ENCODE peak calls at places on chromosome X, in seven cellular contexts. One of them, this sample, is unnamed. For H3K4me1, the result is how much of the 10 kb centered on the place peaks cover.

GRCh38 chrX:53684415-53685192 is 1.9 kb downstream of the HUWE1 start:
- DNase-seq in Peyer's patch: no peak
- DNase-seq in uterus: no peak
- DNase-seq in right cardiac atrium: no peak
- DNase-seq in HCT116: no peak
- DNase-seq in aorta: peak
- DNase-seq in pancreas: no peak
- DNase-seq in this sample: no peak

GRCh38 chrX:13598877-13599276 is 29.5 kb downstream of the EGFL6 start:
- DNase-seq in Peyer's patch: no peak
- DNase-seq in uterus: no peak
- DNase-seq in right cardiac atrium: no peak
- DNase-seq in HCT116: no peak
- DNase-seq in aorta: no peak
- DNase-seq in pancreas: no peak
- DNase-seq in this sample: no peak

GRCh38 chrX:136162827-136163427 is 15.6 kb downstream of the FHL1 start:
- DNase-seq in Peyer's patch: no peak
- DNase-seq in uterus: peak
- DNase-seq in right cardiac atrium: peak
- DNase-seq in HCT116: peak
- DNase-seq in aorta: peak
- DNase-seq in pancreas: no peak
- DNase-seq in this sample: peak

GRCh38 chrX:129773649-129774458 is 5.9 kb upstream of the SASH3 start:
- DNase-seq in Peyer's patch: no peak
- DNase-seq in uterus: no peak
- DNase-seq in right cardiac atrium: no peak
- DNase-seq in HCT116: no peak
- DNase-seq in aorta: no peak
- DNase-seq in pancreas: no peak
- DNase-seq in this sample: peak

GRCh38 chrX:127708155-127708554 is 344.0 kb downstream of the ACTRT1 start:
- DNase-seq in Peyer's patch: no peak
- DNase-seq in uterus: no peak
- DNase-seq in right cardiac atrium: no peak
- DNase-seq in HCT116: no peak
- DNase-seq in aorta: no peak
- DNase-seq in pancreas: no peak
- DNase-seq in this sample: no peak

GRCh38 chrX:110954428-110954827 is 141.6 kb upstream of the PAK3 start:
- DNase-seq in Peyer's patch: no peak
- DNase-seq in uterus: no peak
- DNase-seq in right cardiac atrium: no peak
- DNase-seq in HCT116: no peak
- DNase-seq in aorta: no peak
- DNase-seq in pancreas: no peak
- DNase-seq in this sample: no peak

GRCh38 chrX:50905334-50905733 is 5.2 kb upstream of the BMP15 start:
- DNase-seq in Peyer's patch: no peak
- DNase-seq in uterus: no peak
- DNase-seq in right cardiac atrium: no peak
- DNase-seq in HCT116: no peak
- DNase-seq in aorta: no peak
- DNase-seq in pancreas: no peak
- DNase-seq in this sample: no peak

GRCh38 chrX:65407157-65407626 is 127.4 kb downstream of the LAS1L start:
- DNase-seq in Peyer's patch: no peak
- DNase-seq in uterus: no peak
- DNase-seq in right cardiac atrium: no peak
- DNase-seq in HCT116: no peak
- DNase-seq in aorta: no peak
- DNase-seq in pancreas: no peak
- DNase-seq in this sample: no peak

GRCh38 chrX:70908541-70908940 is at the start of gene TEX11:
- DNase-seq in Peyer's patch: no peak
- DNase-seq in uterus: no peak
- DNase-seq in right cardiac atrium: no peak
- DNase-seq in HCT116: no peak
- DNase-seq in aorta: no peak
- DNase-seq in pancreas: no peak
- DNase-seq in this sample: no peak

GRCh38 chrX:140733766-140734342 is 24.3 kb downstream of the LINC00632 start:
- DNase-seq in Peyer's patch: no peak
- DNase-seq in uterus: no peak
- DNase-seq in right cardiac atrium: no peak
- DNase-seq in HCT116: no peak
- DNase-seq in aorta: no peak
- DNase-seq in pancreas: peak
- DNase-seq in this sample: no peak

GRCh38 chrX:21946925-21947641 is 6.6 kb downstream of the SMS start:
- DNase-seq in Peyer's patch: no peak
- DNase-seq in uterus: no peak
- DNase-seq in right cardiac atrium: no peak
- DNase-seq in HCT116: no peak
- DNase-seq in aorta: no peak
- DNase-seq in pancreas: no peak
- DNase-seq in this sample: no peak

GRCh38 chrX:134144231-134144630 is 92.8 kb upstream of the CCDC160 start:
- DNase-seq in Peyer's patch: no peak
- DNase-seq in uterus: no peak
- DNase-seq in right cardiac atrium: no peak
- DNase-seq in HCT116: peak
- DNase-seq in aorta: no peak
- DNase-seq in pancreas: no peak
- DNase-seq in this sample: no peak

GRCh38 chrX:136674270-136674986 is 26.5 kb downstream of the CD40LG start:
- DNase-seq in Peyer's patch: no peak
- DNase-seq in uterus: no peak
- DNase-seq in right cardiac atrium: no peak
- DNase-seq in HCT116: no peak
- DNase-seq in aorta: no peak
- DNase-seq in pancreas: no peak
- DNase-seq in this sample: peak

GRCh38 chrX:13179100-13179499 is 134.7 kb upstream of the FAM9C start:
- DNase-seq in Peyer's patch: no peak
- DNase-seq in uterus: no peak
- DNase-seq in right cardiac atrium: no peak
- DNase-seq in HCT116: no peak
- DNase-seq in aorta: no peak
- DNase-seq in pancreas: no peak
- DNase-seq in this sample: no peak

GRCh38 chrX:123475068-123475724 is 257.7 kb downstream of the THOC2 start:
- DNase-seq in Peyer's patch: no peak
- DNase-seq in uterus: no peak
- DNase-seq in right cardiac atrium: no peak
- DNase-seq in HCT116: no peak
- DNase-seq in aorta: no peak
- DNase-seq in pancreas: no peak
- DNase-seq in this sample: no peak

DNA sequence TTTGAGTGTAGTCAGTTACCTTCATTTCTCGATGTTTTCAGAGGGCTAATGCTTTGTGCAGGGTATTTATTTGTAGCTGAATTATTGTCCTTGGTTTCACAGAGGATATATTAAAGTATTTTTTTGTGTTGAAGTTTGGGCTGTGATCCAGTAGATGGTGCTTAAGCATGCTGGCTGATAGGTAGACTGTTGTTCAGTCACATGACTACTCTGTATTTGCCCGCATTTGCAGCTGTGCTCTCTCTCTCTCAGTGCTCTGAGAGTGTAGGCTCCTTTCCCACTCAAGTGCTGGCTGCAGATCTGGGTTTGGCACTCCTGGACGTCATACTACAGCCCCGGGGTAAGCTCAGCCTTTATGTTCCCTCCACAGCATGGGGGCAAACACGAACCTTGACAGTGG is 21.7 kb downstream of the RAB40AL start:
- DNase-seq in Peyer's patch: no peak
- DNase-seq in uterus: no peak
- DNase-seq in right cardiac atrium: no peak
- DNase-seq in HCT116: no peak
- DNase-seq in aorta: no peak
- DNase-seq in pancreas: peak
- DNase-seq in this sample: no peak
- H3K27ac ChIP-seq in Peyer's patch: no peak
- H3K27ac ChIP-seq in uterus: no peak
- H3K27ac ChIP-seq in right cardiac atrium: no peak
- H3K27ac ChIP-seq in HCT116: no peak
- H3K27ac ChIP-seq in aorta: no peak
- H3K27ac ChIP-seq in pancreas: no peak
- H3K27ac ChIP-seq in this sample: no peak

GRCh38 chrX:37753384-37753783 is 26.5 kb upstream of the CYBB start:
- DNase-seq in Peyer's patch: no peak
- DNase-seq in uterus: no peak
- DNase-seq in right cardiac atrium: no peak
- DNase-seq in HCT116: no peak
- DNase-seq in aorta: no peak
- DNase-seq in pancreas: no peak
- DNase-seq in this sample: no peak

GRCh38 chrX:37759878-37760418 is 19.9 kb upstream of the CYBB start:
- DNase-seq in Peyer's patch: no peak
- DNase-seq in uterus: no peak
- DNase-seq in right cardiac atrium: no peak
- DNase-seq in HCT116: no peak
- DNase-seq in aorta: no peak
- DNase-seq in pancreas: no peak
- DNase-seq in this sample: no peak

GRCh38 chrX:37754518-37754917 is 25.3 kb upstream of the CYBB start:
- DNase-seq in Peyer's patch: no peak
- DNase-seq in uterus: no peak
- DNase-seq in right cardiac atrium: no peak
- DNase-seq in HCT116: no peak
- DNase-seq in aorta: no peak
- DNase-seq in pancreas: no peak
- DNase-seq in this sample: no peak

GRCh38 chrX:37755073-37755472 is 24.8 kb upstream of the CYBB start:
- DNase-seq in Peyer's patch: peak
- DNase-seq in uterus: no peak
- DNase-seq in right cardiac atrium: no peak
- DNase-seq in HCT116: no peak
- DNase-seq in aorta: no peak
- DNase-seq in pancreas: no peak
- DNase-seq in this sample: no peak

GRCh38 chrX:37757082-37757481 is 22.8 kb upstream of the CYBB start:
- DNase-seq in Peyer's patch: no peak
- DNase-seq in uterus: no peak
- DNase-seq in right cardiac atrium: no peak
- DNase-seq in HCT116: no peak
- DNase-seq in aorta: no peak
- DNase-seq in pancreas: no peak
- DNase-seq in this sample: no peak
- H3K4me1 ChIP-seq in Peyer's patch: under half
- H3K4me1 ChIP-seq in uterus: under half
- H3K4me1 ChIP-seq in right cardiac atrium: under half
- H3K4me1 ChIP-seq in HCT116: under half
- H3K4me1 ChIP-seq in aorta: under half
- H3K4me1 ChIP-seq in pancreas: under half
- H3K4me1 ChIP-seq in this sample: under half

GRCh38 chrX:47316276-47317025 is 53.9 kb upstream of the ZNF157 start:
- DNase-seq in Peyer's patch: no peak
- DNase-seq in uterus: no peak
- DNase-seq in right cardiac atrium: no peak
- DNase-seq in HCT116: no peak
- DNase-seq in aorta: no peak
- DNase-seq in pancreas: no peak
- DNase-seq in this sample: no peak
- H3K27ac ChIP-seq in Peyer's patch: no peak
- H3K27ac ChIP-seq in uterus: no peak
- H3K27ac ChIP-seq in right cardiac atrium: no peak
- H3K27ac ChIP-seq in HCT116: no peak
- H3K27ac ChIP-seq in aorta: no peak
- H3K27ac ChIP-seq in pancreas: no peak
- H3K27ac ChIP-seq in this sample: no peak

DNA sequence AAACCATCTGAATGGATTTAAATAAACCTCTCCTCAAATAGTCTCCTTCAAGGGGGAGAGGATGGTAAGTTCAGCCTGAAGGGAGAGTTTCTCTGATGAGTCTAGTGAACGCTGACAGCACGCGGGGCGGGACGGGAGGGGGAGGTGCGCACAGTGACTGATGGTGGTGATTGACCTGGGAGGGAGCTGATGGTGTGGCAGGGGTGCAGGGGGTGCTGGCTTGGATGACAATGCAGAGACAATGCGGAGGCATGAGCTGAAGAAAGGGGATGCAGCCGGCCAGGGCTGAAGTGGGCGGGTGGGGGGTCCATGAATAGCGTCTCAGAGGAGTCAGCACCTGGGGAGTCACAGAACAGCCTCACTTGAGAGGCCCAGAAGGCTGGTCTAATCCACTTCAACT is 142.5 kb upstream of the PJA1 start:
- DNase-seq in Peyer's patch: no peak
- DNase-seq in uterus: no peak
- DNase-seq in right cardiac atrium: no peak
- DNase-seq in HCT116: no peak
- DNase-seq in aorta: no peak
- DNase-seq in pancreas: no peak
- DNase-seq in this sample: no peak
- H3K4me1 ChIP-seq in Peyer's patch: under half
- H3K4me1 ChIP-seq in uterus: under half
- H3K4me1 ChIP-seq in right cardiac atrium: under half
- H3K4me1 ChIP-seq in HCT116: under half
- H3K4me1 ChIP-seq in aorta: under half
- H3K4me1 ChIP-seq in pancreas: under half
- H3K4me1 ChIP-seq in this sample: under half

GRCh38 chrX:30576881-30577280 is 685 bp downstream of the TASL start:
- DNase-seq in Peyer's patch: no peak
- DNase-seq in uterus: no peak
- DNase-seq in right cardiac atrium: no peak
- DNase-seq in HCT116: no peak
- DNase-seq in aorta: no peak
- DNase-seq in pancreas: no peak
- DNase-seq in this sample: no peak

GRCh38 chrX:30582664-30583063 is 5.1 kb upstream of the TASL start:
- DNase-seq in Peyer's patch: no peak
- DNase-seq in uterus: no peak
- DNase-seq in right cardiac atrium: no peak
- DNase-seq in HCT116: no peak
- DNase-seq in aorta: no peak
- DNase-seq in pancreas: no peak
- DNase-seq in this sample: no peak

GRCh38 chrX:30577362-30577961 is at the start of gene TASL:
- DNase-seq in Peyer's patch: peak
- DNase-seq in uterus: no peak
- DNase-seq in right cardiac atrium: no peak
- DNase-seq in HCT116: no peak
- DNase-seq in aorta: no peak
- DNase-seq in pancreas: no peak
- DNase-seq in this sample: no peak

GRCh38 chrX:30586516-30586915 is 8.9 kb upstream of the TASL start:
- DNase-seq in Peyer's patch: no peak
- DNase-seq in uterus: no peak
- DNase-seq in right cardiac atrium: no peak
- DNase-seq in HCT116: no peak
- DNase-seq in aorta: no peak
- DNase-seq in pancreas: no peak
- DNase-seq in this sample: no peak

DNA sequence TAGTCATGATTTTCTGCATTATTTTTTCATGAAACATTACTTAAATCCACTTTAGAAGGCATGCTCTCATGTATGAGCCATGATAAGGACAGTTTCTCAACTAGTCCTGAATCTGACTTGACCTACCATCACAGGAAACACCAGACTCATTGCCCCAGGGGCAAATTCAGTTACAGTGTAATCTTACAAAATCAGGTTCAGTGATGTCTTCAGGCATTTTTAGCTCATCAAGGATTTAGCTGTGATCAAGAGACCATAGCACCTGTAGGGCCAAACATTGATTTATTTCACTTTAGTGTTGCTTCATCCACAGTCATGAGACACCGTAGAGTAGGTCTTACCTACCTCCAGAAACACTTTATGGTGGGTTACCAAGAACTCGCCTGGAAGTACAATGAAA is 3.1 kb upstream of the TASL start:
- DNase-seq in Peyer's patch: no peak
- DNase-seq in uterus: no peak
- DNase-seq in right cardiac atrium: no peak
- DNase-seq in HCT116: no peak
- DNase-seq in aorta: no peak
- DNase-seq in pancreas: no peak
- DNase-seq in this sample: no peak
- H3K27ac ChIP-seq in Peyer's patch: no peak
- H3K27ac ChIP-seq in uterus: no peak
- H3K27ac ChIP-seq in right cardiac atrium: no peak
- H3K27ac ChIP-seq in HCT116: no peak
- H3K27ac ChIP-seq in aorta: no peak
- H3K27ac ChIP-seq in pancreas: no peak
- H3K27ac ChIP-seq in this sample: no peak

This sample was measured in CD8-positive, alpha-beta memory T cell.